ENCODE peak calls at places on chromosomes 12 and 14, in seven cellular contexts. Z is WTC11, G is HepG2, P is HEK293T, A is K562, X is HCT116, Y is GM12878. B is an unnamed sample.

GRCh38 chr12:47736877-47737676 is 11.8 kb upstream of the ENDOU start:
- DNase-seq in P (no peak), Y (no peak), Z (peak; percentile 38), G (no peak), A (peak; percentile 65), X (no peak), B (no peak)

GRCh38 chr14:33273978-33274377 is 335.3 kb downstream of the NPAS3 start:
- DNase-seq in Y (peak; percentile 2), G (no peak), X (no peak), P (no peak), A (no peak), Z (no peak), B (no peak)

GRCh38 chr12:6547987-6548386 is 7.9 kb downstream of the IFFO1 start:
- DNase-seq in Y (no peak), G (no peak), P (no peak), A (no peak), Z (no peak), X (no peak), B (no peak)

GRCh38 chr14:105880616-105881015 is 354.2 kb downstream of the TMEM121 start:
- DNase-seq in Y (no peak), G (no peak), Z (peak; percentile 1), A (no peak), X (no peak), P (no peak), B (no peak)

GRCh38 chr12:105292705-105293104 is 37.8 kb upstream of the C12orf75 start:
- DNase-seq in P (no peak), Y (no peak), G (no peak), A (no peak), Z (no peak), X (no peak), B (no peak)

GRCh38 chr12:89247541-89247942 is 104.8 kb downstream of the DUSP6 start:
- DNase-seq in Y (no peak), A (no peak), X (peak; percentile 10), Z (no peak), P (no peak), G (peak; percentile 36), B (no peak)

GRCh38 chr12:42482820-42483533 is 106.6 kb downstream of the PRICKLE1 start:
- DNase-seq in X (no peak), G (peak; percentile 24), P (peak; percentile 85), Z (peak; percentile 84), A (peak; percentile 87), Y (no peak), B (peak; percentile 92)

GRCh38 chr12:100797246-100797645 is 2.7 kb downstream of the ANO4 start:
- DNase-seq in X (no peak), Z (no peak), G (no peak), A (no peak), P (no peak), Y (no peak), B (no peak)

GRCh38 chr14:61438497-61438859 is 117.1 kb downstream of the PRKCH start:
- DNase-seq in G (no peak), A (no peak), Z (no peak), X (no peak), Y (peak; percentile 69), P (no peak), B (no peak)

GRCh38 chr14:88380405-88380804 is 5.1 kb upstream of the SPATA7 start:
- DNase-seq in A (no peak), P (no peak), X (no peak), Z (no peak), G (no peak), Y (no peak), B (no peak)

GRCh38 chr12:20212658-20213387 is 155.5 kb upstream of the PDE3A start:
- DNase-seq in P (peak; percentile 58), G (no peak), Y (no peak), A (no peak), Z (peak; percentile 56), X (peak; percentile 82), B (peak; percentile 54)

GRCh38 chr14:22418631-22419030 is 170.4 kb downstream of the DAD1 start:
- DNase-seq in Z (no peak), G (no peak), Y (peak; percentile 48), P (no peak), A (no peak), X (no peak), B (no peak)

GRCh38 chr12:104219361-104219892 is 3.8 kb downstream of the TXNRD1 start:
- DNase-seq in Y (no peak), G (peak; percentile 77), A (no peak), P (no peak), Z (no peak), X (peak; percentile 83), B (no peak)

GRCh38 chr12:6122211-6122610 is 2.3 kb downstream of the VWF start:
- DNase-seq in P (no peak), Y (no peak), X (no peak), A (no peak), G (no peak), Z (no peak), B (no peak)

GRCh38 chr12:71195338-71195896 is 37.6 kb upstream of the TSPAN8 start:
- DNase-seq in A (no peak), Z (no peak), G (no peak), P (no peak), Y (no peak), X (no peak), B (no peak)

GRCh38 chr14:104405566-104406226 is 173.9 kb upstream of the C14orf180 start:
- DNase-seq in P (no peak), Y (no peak), A (no peak), X (no peak), G (no peak), Z (no peak), B (no peak)

GRCh38 chr14:21300892-21301291 is 21.0 kb downstream of the RPGRIP1 start:
- DNase-seq in Z (peak; percentile 70), X (no peak), P (no peak), G (no peak), Y (no peak), A (no peak), B (peak; percentile 19)

GRCh38 chr12:24133385-24133784 is 183.9 kb upstream of the SOX5 start:
- DNase-seq in G (peak; percentile 14), P (no peak), X (no peak), A (no peak), Y (peak; percentile 40), Z (peak; percentile 70), B (peak; percentile 63)

DNA sequence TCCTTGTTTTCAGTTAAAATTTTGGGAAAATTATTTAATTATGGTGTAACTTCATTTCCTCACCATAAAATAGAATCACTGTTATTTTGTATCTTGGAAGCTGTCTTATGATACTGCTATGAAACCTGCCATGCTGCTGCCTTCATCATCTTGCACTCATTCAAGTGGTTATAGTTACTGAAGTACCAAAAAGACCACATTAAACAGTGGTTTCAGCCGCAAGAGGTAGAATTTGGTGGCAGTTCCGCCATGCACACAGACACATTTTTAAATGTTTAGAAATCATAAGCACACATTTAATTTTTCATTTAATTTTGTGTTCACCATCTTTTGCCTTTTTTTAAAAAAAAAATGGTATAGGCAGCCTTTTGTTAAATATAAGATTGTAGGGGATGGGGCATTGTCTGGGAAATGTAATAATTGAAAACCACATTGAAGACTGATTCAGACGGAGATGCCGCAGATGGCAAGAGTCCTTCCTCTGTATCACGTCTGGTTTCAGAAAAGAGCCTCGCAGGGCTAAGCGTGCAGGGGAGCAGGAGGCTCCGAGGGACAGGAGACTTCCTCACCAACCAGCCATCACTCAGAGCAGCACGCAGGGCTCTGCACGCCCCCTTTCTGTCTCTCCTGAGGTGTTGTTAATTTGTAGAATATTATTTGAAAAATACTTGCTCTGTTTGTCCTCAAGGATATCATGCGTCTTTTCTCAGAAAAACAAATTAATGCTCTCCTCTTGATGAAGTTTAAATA is 115.2 kb upstream of the PELI2 start:
- DNase-seq in Y (peak; percentile 19), A (no peak), Z (no peak), G (no peak), X (no peak), P (no peak), B (no peak)
- TF ChIP-seq SP1 in Y (no peak), A (no peak), Z (no peak), G (no peak), X (no peak), P (no peak), B (no peak)

GRCh38 chr12:28191018-28191595 is 851 bp downstream of the CCDC91 start:
- DNase-seq in G (no peak), X (no peak), A (peak; percentile 36), Z (no peak), P (peak; percentile 15), Y (no peak), B (no peak)
- TF ChIP-seq SP1 in G (no peak), X (no peak), A (no peak), Z (no peak), P (no peak), Y (no peak), B (no peak)

DNA sequence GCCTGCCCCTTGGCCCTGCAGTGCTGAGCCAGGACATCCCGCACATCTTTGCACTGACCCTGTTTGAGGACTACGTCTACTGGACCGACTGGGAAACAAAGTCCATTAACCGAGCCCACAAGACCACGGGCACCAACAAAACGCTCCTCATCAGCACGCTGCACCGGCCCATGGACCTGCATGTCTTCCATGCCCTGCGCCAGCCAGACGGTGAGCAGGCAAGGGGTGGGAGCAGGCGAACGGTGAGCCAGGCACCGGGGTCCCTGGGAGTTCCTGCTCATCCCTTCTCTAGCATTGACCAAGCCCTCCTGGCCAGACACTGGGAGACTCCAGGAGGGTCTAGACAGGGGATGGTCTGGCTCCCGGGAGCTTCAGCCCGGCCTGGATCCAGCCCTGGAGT is 17.4 kb upstream of the NXPH4 start:
- DNase-seq in G (no peak), Y (no peak), A (no peak), X (no peak), P (no peak), Z (no peak), B (no peak)
- TF ChIP-seq SP1 in G (no peak), Y (no peak), A (no peak), X (no peak), P (no peak), Z (no peak), B (no peak)

GRCh38 chr14:79568566-79568965 is 642.7 kb downstream of the DIO2 start:
- DNase-seq in A (no peak), Z (no peak), Y (no peak), P (no peak), X (no peak), G (no peak), B (no peak)

GRCh38 chr14:79564371-79564770 is 646.9 kb downstream of the DIO2 start:
- DNase-seq in P (no peak), Y (no peak), A (no peak), Z (no peak), X (no peak), G (no peak), B (no peak)

GRCh38 chr14:79570648-79571047 is 640.7 kb downstream of the DIO2 start:
- DNase-seq in X (no peak), Z (no peak), P (no peak), Y (no peak), G (no peak), A (no peak), B (no peak)

GRCh38 chr14:79571361-79571760 is 639.9 kb downstream of the DIO2 start:
- DNase-seq in A (no peak), G (peak; percentile 2), Y (no peak), P (no peak), X (no peak), Z (no peak), B (no peak)

GRCh38 chr14:79567306-79567705 is 644.0 kb downstream of the DIO2 start:
- DNase-seq in A (no peak), Y (no peak), G (no peak), P (no peak), Z (no peak), X (no peak), B (no peak)
- TF ChIP-seq SP1 in A (no peak), Y (no peak), G (no peak), P (no peak), Z (no peak), X (no peak), B (no peak)

GRCh38 chr14:98138666-98139065 is 1133.3 kb downstream of the BCL11B start:
- DNase-seq in Y (no peak), G (no peak), X (peak; percentile 1), P (peak; percentile 51), Z (peak; percentile 67), A (peak; percentile 5), B (peak; percentile 7)
- TF ChIP-seq SP1 in Y (no peak), G (no peak), X (no peak), P (no peak), Z (no peak), A (no peak), B (no peak)